ENCODE peak calls at places on chromosomes 4 and X, in eight cellular contexts. X is iPS-NIHi11; G is choroid plexus epithelial cell; P is omental fat pad; K is stimulated activated CD4-positive, alpha-beta T cell treated with anti-CD3 and anti-CD28 coated beads, Interleukin-1b, Interleukin-23, amount 100 ng/mL, for 48 hours; J is ecto neural progenitor cell; B is CD4-positive, alpha-beta T cell; I is NT2/D1. E is an unnamed sample.

GRCh38 chrX:115067812-115068211 is 50.4 kb upstream of the IL13RA2 start:
- DNase-seq in X (no peak), G (peak), P (no peak), K (no peak), J (no peak), B (no peak), I (no peak), E (no peak)

GRCh38 chrX:10597871-10598270 is 22.5 kb downstream of the MID1 start:
- DNase-seq in X (peak), G (peak), P (no peak), K (no peak), J (no peak), B (no peak), I (no peak), E (no peak)

GRCh38 chr4:172543249-172543648 is 625.4 kb upstream of the GALNT7 start:
- DNase-seq in X (no peak), G (no peak), P (no peak), K (no peak), J (no peak), B (no peak), I (no peak), E (no peak)

GRCh38 chrX:102765794-102766193 is 45.3 kb downstream of the GPRASP3 start:
- DNase-seq in X (no peak), G (peak), P (no peak), K (no peak), J (no peak), B (no peak), I (no peak), E (no peak)

GRCh38 chrX:54042609-54043010 is 1.7 kb downstream of the PHF8 start:
- DNase-seq in X (peak), G (peak), P (no peak), K (peak), J (peak), B (peak), I (peak), E (peak)

GRCh38 chr4:24042094-24042493 is 152.2 kb upstream of the PPARGC1A start:
- DNase-seq in X (no peak), G (peak), P (no peak), K (no peak), J (no peak), B (no peak), I (no peak), E (no peak)

GRCh38 chr4:166422475-166422874 is 549.4 kb downstream of the TLL1 start:
- DNase-seq in X (no peak), G (peak), P (no peak), K (no peak), J (no peak), B (no peak), I (no peak), E (peak)

GRCh38 chr4:117900832-117901231 is 133.5 kb upstream of the NDST3 start:
- DNase-seq in X (no peak), G (no peak), P (no peak), K (no peak), J (no peak), B (no peak), I (no peak), E (no peak)

GRCh38 chr4:17807446-17807845 is 3.1 kb downstream of the DCAF16 start:
- DNase-seq in X (no peak), G (peak), P (no peak), K (no peak), J (no peak), B (no peak), I (no peak), E (no peak)

GRCh38 chrX:133337250-133337649 is 78.0 kb downstream of the GPC4 start:
- DNase-seq in X (no peak), G (no peak), P (no peak), K (no peak), J (no peak), B (no peak), I (no peak), E (no peak)

GRCh38 chr4:4762909-4763814 is 96.3 kb upstream of the MSX1 start:
- DNase-seq in X (peak), G (peak), P (no peak), K (peak), J (peak), B (no peak), I (peak), E (peak)

GRCh38 chr4:77045490-77045889 is 30.3 kb downstream of the CCNI start:
- DNase-seq in X (no peak), G (peak), P (no peak), K (no peak), J (no peak), B (no peak), I (no peak), E (no peak)

GRCh38 chr4:106385853-106386393 is 17.3 kb upstream of the GIMD1 start:
- DNase-seq in X (no peak), G (no peak), P (no peak), K (no peak), J (no peak), B (no peak), I (no peak), E (no peak)

E was measured in RWPE1.